ENCODE peak calls at places on chromosomes 16 and 17, in nine cellular contexts. D is stomach, J is testis, Q is endothelial cell of umbilical vein, H is transverse colon, I is GM12891, L is body of pancreas, M is IMR-90, K is sigmoid colon. U is an unnamed sample.

GRCh38 chr17:48213797-48214196 is 106.2 kb downstream of the SNX11 start:
- DNase-seq in H (no peak), M (no peak), D (no peak), Q (no peak), K (no peak), I (no peak), L (peak), J (no peak), U (no peak)

GRCh38 chr16:54051821-54052220 is 234.8 kb downstream of the IRX3 start:
- DNase-seq in D (no peak), J (no peak), L (no peak), K (no peak), Q (no peak), I (no peak), H (no peak), M (no peak), U (no peak)

GRCh38 chr16:84685210-84685609 is 14.6 kb upstream of the USP10 start:
- DNase-seq in M (no peak), D (no peak), Q (no peak), L (no peak), J (no peak), K (peak), H (no peak), I (no peak), U (no peak)

GRCh38 chr16:27123795-27124194 is 57.1 kb downstream of the C16orf82 start:
- DNase-seq in D (no peak), I (no peak), K (no peak), J (peak), H (no peak), M (peak), L (no peak), Q (no peak), U (no peak)

GRCh38 chr17:73323622-73324455 is 12.0 kb upstream of the CDC42EP4 start:
- DNase-seq in K (no peak), L (no peak), M (peak), D (no peak), I (no peak), Q (no peak), H (no peak), J (no peak), U (no peak)

GRCh38 chr17:35621768-35622167 is 34.6 kb downstream of the AP2B1 start:
- DNase-seq in K (no peak), D (no peak), L (no peak), H (no peak), I (no peak), M (no peak), Q (no peak), J (no peak), U (no peak)

GRCh38 chr17:74362811-74363498 is 1.3 kb upstream of the BTBD17 start:
- DNase-seq in K (no peak), H (no peak), I (no peak), J (no peak), L (no peak), D (no peak), M (no peak), Q (no peak), U (no peak)

GRCh38 chr17:17685775-17686291 is 4.6 kb downstream of the RAI1 start:
- DNase-seq in L (peak), D (peak), J (peak), M (peak), Q (peak), H (peak), I (no peak), K (no peak), U (peak)

GRCh38 chr17:62822080-62822904 is 14.2 kb upstream of the MARCHF10 start:
- DNase-seq in D (peak), L (no peak), M (no peak), I (no peak), K (no peak), J (peak), Q (peak), H (no peak), U (no peak)

GRCh38 chr16:74315059-74315458 is 18.4 kb downstream of the PSMD7 start:
- DNase-seq in K (no peak), L (no peak), D (no peak), J (no peak), I (no peak), Q (no peak), M (no peak), H (no peak), U (no peak)
- TF ChIP-seq POLR2A in K (no peak), L (no peak), D (no peak), J (no peak), I (no peak), Q (no peak), M (no peak), H (no peak), U (no peak)

GRCh38 chr16:566475-567361 is at the start of gene NHLRC4:
- DNase-seq in K (peak), M (peak), L (peak), D (peak), H (peak), I (peak), Q (peak), J (peak), U (peak)
- TF ChIP-seq POLR2A in K (no peak), M (no peak), L (no peak), D (no peak), H (no peak), I (peak), Q (no peak), J (no peak), U (no peak)

DNA sequence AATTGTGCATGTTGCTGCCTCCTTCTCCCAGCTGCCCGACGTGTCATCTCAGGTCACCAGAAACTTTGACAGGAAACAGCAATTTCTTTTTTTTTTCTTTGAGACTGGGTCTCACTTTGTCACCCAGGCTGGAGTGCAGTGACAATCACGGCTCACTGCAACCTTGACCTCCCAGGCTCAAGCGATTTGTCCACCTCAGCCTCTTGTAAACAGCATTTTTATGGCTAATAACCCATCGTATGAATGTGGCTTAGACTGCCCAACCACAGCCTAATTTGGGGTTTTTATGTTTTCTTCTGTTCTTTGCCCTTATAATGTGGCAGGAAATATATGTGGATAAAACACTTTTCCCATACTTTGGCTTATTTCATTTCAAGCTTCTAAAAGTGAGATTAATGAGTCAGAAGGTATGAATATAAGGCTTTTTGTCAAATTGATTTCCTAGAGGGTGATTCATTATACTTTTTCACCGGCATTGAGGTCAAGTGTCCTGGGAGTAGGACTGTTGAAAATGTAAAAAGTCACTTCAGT is 31.0 kb upstream of the SLC5A10 start:
- DNase-seq in L (no peak), M (peak), D (no peak), I (no peak), K (no peak), J (no peak), H (peak), Q (peak), U (no peak)
- TF ChIP-seq POLR2A in L (no peak), M (no peak), D (no peak), I (peak), K (no peak), J (no peak), H (no peak), Q (no peak), U (no peak)

DNA sequence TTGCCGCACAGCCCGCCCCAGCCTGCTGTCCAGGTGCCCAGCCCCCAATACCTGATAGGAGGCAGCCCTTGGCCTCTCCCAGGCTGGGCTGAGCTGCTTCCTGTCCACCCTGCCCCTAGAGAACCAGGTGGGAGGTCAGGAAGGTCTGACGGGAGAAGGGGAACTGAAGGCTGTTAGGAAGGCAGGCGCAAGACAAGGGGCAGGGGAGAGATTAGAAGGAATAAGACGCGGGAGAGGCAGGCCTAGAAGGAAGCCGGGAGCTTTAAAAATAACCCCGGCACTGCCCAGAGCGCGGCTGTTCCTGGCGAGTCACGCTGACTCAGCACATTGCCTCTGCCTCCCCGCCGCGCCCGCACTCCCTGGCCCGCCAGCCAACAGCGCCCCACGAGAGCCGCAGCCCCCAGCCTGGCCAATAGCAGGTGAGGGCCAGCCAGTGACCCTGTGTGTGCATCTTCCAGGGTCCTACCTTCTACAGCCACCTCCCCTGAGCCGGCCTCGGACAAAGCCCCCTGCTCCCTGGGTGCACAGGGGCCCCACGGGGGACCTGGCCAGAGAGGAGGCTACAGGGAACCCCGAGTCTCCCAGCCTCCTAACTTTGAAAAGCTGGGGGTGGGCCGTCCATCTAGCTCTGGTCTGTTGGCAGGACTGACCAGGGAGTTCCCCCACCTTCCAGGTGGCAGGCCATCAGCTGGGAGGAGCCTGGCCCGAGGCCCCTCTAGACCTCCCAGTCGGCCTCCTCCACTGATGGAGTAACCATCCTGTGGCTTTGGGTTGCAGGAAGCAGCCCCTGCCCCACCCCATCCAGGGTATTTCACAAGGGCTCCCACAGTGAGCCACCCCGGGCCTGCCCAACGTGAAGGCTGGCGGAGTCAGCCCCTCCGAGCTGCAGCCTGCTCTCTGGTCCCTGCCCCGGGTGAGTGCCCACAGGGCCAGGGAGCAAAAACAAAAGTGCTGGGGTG is 4.0 kb downstream of the MAFG start:
- DNase-seq in K (peak), L (peak), M (peak), H (peak), I (no peak), J (peak), Q (no peak), D (peak), U (peak)
- TF ChIP-seq POLR2A in K (no peak), L (no peak), M (peak), H (no peak), I (no peak), J (no peak), Q (no peak), D (no peak), U (peak)

GRCh38 chr16:56362706-56363105 is 62.6 kb downstream of the AMFR start:
- DNase-seq in H (no peak), L (no peak), K (no peak), J (no peak), Q (no peak), I (no peak), D (no peak), M (no peak), U (no peak)

GRCh38 chr16:56363181-56363716 is 62.1 kb downstream of the AMFR start:
- DNase-seq in L (no peak), I (no peak), J (no peak), Q (no peak), M (no peak), K (no peak), H (no peak), D (no peak), U (no peak)

GRCh38 chr16:56362057-56362655 is 63.2 kb downstream of the AMFR start:
- DNase-seq in J (no peak), I (no peak), D (peak), L (no peak), K (peak), Q (no peak), H (no peak), M (no peak), U (no peak)

GRCh38 chr16:56357765-56358322 is 67.5 kb downstream of the AMFR start:
- DNase-seq in M (no peak), I (no peak), Q (no peak), H (peak), D (peak), L (peak), K (peak), J (peak), U (no peak)

DNA sequence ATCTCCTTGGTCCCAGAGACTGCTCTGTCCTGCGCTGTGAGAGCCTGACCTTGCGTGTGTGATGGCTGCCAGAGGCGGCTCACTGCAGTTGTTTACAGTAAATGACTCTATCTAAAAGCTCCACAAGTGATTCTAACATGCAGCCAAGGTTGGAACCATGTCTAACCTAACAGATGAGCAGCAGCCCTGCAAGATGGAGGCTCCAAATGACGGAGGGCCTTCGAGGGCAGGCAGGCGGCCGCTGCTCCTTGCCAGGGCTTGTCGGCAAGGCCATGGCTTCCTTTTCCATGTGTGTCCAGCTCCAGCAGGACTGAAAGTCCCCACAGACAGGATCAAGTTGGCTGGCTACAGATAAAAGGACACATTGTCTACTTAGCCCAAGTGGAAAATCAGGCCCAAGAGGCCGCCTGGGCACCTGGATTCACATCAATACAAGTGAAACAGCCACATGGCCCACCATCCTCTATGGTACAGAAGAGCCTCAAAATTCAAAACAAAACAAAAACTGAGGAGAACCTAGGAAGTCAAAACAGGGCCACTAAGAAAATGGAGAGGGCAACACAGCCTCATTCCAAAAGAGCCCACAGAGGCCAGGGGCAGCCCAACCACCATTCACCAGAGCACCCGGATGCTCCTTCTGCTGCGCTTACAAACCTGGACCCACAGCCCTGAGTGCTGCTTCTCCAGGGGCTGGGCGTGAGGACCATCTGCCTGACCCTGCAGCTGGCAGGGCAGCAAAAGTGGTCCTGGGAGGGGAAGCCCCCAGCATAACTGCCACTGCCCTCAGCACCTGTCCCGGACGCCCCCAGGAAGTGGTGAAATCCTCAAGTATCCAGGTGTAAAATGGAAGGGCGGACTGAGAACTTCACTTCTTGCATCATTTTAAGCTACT is 65.0 kb downstream of the AMFR start:
- DNase-seq in Q (no peak), J (peak), K (peak), H (no peak), M (no peak), L (no peak), D (peak), I (no peak), U (no peak)
- TF ChIP-seq POLR2A in Q (no peak), J (no peak), K (no peak), H (no peak), M (no peak), L (no peak), D (no peak), I (no peak), U (no peak)

GRCh38 chr16:30956601-30957455 is 726 bp upstream of the SETD1A start:
- DNase-seq in I (peak), L (peak), J (peak), D (peak), Q (peak), H (peak), K (peak), M (peak), U (peak)
- TF ChIP-seq POLR2A in I (peak), L (no peak), J (no peak), D (no peak), Q (no peak), H (no peak), K (no peak), M (no peak), U (peak)

GRCh38 chr16:70441406-70441990 is 2.6 kb upstream of the ST3GAL2 start:
- DNase-seq in I (no peak), Q (no peak), H (no peak), L (no peak), J (no peak), M (no peak), K (no peak), D (no peak), U (no peak)
- TF ChIP-seq POLR2A in I (no peak), Q (no peak), H (no peak), L (no peak), J (no peak), M (no peak), K (no peak), D (no peak), U (no peak)

GRCh38 chr17:82065638-82066303 is at the start of gene DUS1L:
- DNase-seq in Q (peak), L (peak), I (peak), H (peak), D (peak), K (peak), M (peak), J (peak), U (peak)
- TF ChIP-seq POLR2A in Q (peak), L (no peak), I (no peak), H (no peak), D (no peak), K (no peak), M (no peak), J (no peak), U (peak)

GRCh38 chr17:41688641-41689496 is at the start of gene EIF1:
- DNase-seq in D (peak), H (peak), K (peak), J (peak), M (peak), Q (peak), I (peak), L (peak), U (peak)
- TF ChIP-seq POLR2A in D (no peak), H (peak), K (peak), J (peak), M (peak), Q (peak), I (peak), L (peak), U (peak)